ENCODE peak calls at places on chromosomes 5 and 9, in seven cellular contexts. One of them, this sample, is unnamed. For H3K27me3, the result is how much of the 10 kb centered on the place peaks cover.

GRCh38 chr5:147504535-147504934 is 5.3 kb downstream of the DPYSL3 start:
- DNase-seq in CD8-positive, alpha-beta T cell: no peak
- DNase-seq in AG04450: no peak
- DNase-seq in thyroid gland: no peak
- DNase-seq in endodermal cell: no peak
- DNase-seq in breast epithelium: no peak
- DNase-seq in left ventricle myocardium inferior: no peak
- DNase-seq in this sample: no peak

GRCh38 chr9:995776-996175 is 19.3 kb downstream of the DMRT3 start:
- DNase-seq in AG04450: no peak
- DNase-seq in left ventricle myocardium inferior: no peak
- DNase-seq in thyroid gland: no peak
- DNase-seq in breast epithelium: no peak
- DNase-seq in endodermal cell: no peak
- DNase-seq in CD8-positive, alpha-beta T cell: no peak
- DNase-seq in this sample: no peak

GRCh38 chr9:6632516-6633328 is 12.8 kb downstream of the GLDC start:
- DNase-seq in AG04450: no peak
- DNase-seq in CD8-positive, alpha-beta T cell: no peak
- DNase-seq in left ventricle myocardium inferior: no peak
- DNase-seq in thyroid gland: peak
- DNase-seq in endodermal cell: peak
- DNase-seq in breast epithelium: no peak
- DNase-seq in this sample: peak

GRCh38 chr5:6202615-6203365 is 175.6 kb downstream of the MED10 start:
- DNase-seq in left ventricle myocardium inferior: no peak
- DNase-seq in endodermal cell: peak
- DNase-seq in breast epithelium: no peak
- DNase-seq in thyroid gland: no peak
- DNase-seq in AG04450: no peak
- DNase-seq in CD8-positive, alpha-beta T cell: no peak
- DNase-seq in this sample: peak

GRCh38 chr5:72151646-72152045 is 44.4 kb downstream of the MAP1B start:
- DNase-seq in endodermal cell: no peak
- DNase-seq in CD8-positive, alpha-beta T cell: no peak
- DNase-seq in AG04450: no peak
- DNase-seq in left ventricle myocardium inferior: no peak
- DNase-seq in breast epithelium: no peak
- DNase-seq in thyroid gland: no peak
- DNase-seq in this sample: no peak

GRCh38 chr5:96377597-96377996 is 55.5 kb downstream of the PCSK1 start:
- DNase-seq in thyroid gland: no peak
- DNase-seq in endodermal cell: no peak
- DNase-seq in breast epithelium: no peak
- DNase-seq in left ventricle myocardium inferior: no peak
- DNase-seq in CD8-positive, alpha-beta T cell: no peak
- DNase-seq in AG04450: no peak
- DNase-seq in this sample: no peak

GRCh38 chr5:116738270-116738947 is 163.8 kb upstream of the SEMA6A start:
- DNase-seq in endodermal cell: peak
- DNase-seq in thyroid gland: no peak
- DNase-seq in breast epithelium: no peak
- DNase-seq in CD8-positive, alpha-beta T cell: no peak
- DNase-seq in AG04450: no peak
- DNase-seq in left ventricle myocardium inferior: no peak
- DNase-seq in this sample: no peak

GRCh38 chr9:125851971-125852370 is 104.8 kb downstream of the PBX3 start:
- DNase-seq in CD8-positive, alpha-beta T cell: no peak
- DNase-seq in AG04450: no peak
- DNase-seq in breast epithelium: no peak
- DNase-seq in endodermal cell: no peak
- DNase-seq in left ventricle myocardium inferior: no peak
- DNase-seq in thyroid gland: no peak
- DNase-seq in this sample: no peak

GRCh38 chr9:10729225-10729624 is 116.4 kb upstream of the PTPRD start:
- DNase-seq in endodermal cell: no peak
- DNase-seq in thyroid gland: no peak
- DNase-seq in AG04450: no peak
- DNase-seq in breast epithelium: no peak
- DNase-seq in left ventricle myocardium inferior: no peak
- DNase-seq in CD8-positive, alpha-beta T cell: no peak
- DNase-seq in this sample: no peak

GRCh38 chr9:130041648-130042405 is 1.2 kb downstream of the FNBP1 start:
- DNase-seq in endodermal cell: peak
- DNase-seq in CD8-positive, alpha-beta T cell: no peak
- DNase-seq in thyroid gland: no peak
- DNase-seq in AG04450: no peak
- DNase-seq in left ventricle myocardium inferior: peak
- DNase-seq in breast epithelium: no peak
- DNase-seq in this sample: no peak

GRCh38 chr5:152113401-152113800 is 188.8 kb upstream of the GLRA1 start:
- DNase-seq in thyroid gland: no peak
- DNase-seq in CD8-positive, alpha-beta T cell: peak
- DNase-seq in endodermal cell: no peak
- DNase-seq in AG04450: no peak
- DNase-seq in left ventricle myocardium inferior: no peak
- DNase-seq in breast epithelium: no peak
- DNase-seq in this sample: no peak

GRCh38 chr5:27315541-27316282 is 277.3 kb upstream of the CDH9 start:
- DNase-seq in thyroid gland: no peak
- DNase-seq in AG04450: peak
- DNase-seq in CD8-positive, alpha-beta T cell: no peak
- DNase-seq in breast epithelium: no peak
- DNase-seq in endodermal cell: no peak
- DNase-seq in left ventricle myocardium inferior: no peak
- DNase-seq in this sample: no peak

GRCh38 chr9:16364347-16364746 is 506.1 kb downstream of the BNC2 start:
- DNase-seq in AG04450: no peak
- DNase-seq in CD8-positive, alpha-beta T cell: no peak
- DNase-seq in breast epithelium: no peak
- DNase-seq in left ventricle myocardium inferior: peak
- DNase-seq in endodermal cell: no peak
- DNase-seq in thyroid gland: peak
- DNase-seq in this sample: no peak

GRCh38 chr9:118455781-118456180 is 751.6 kb downstream of the TLR4 start:
- DNase-seq in breast epithelium: no peak
- DNase-seq in AG04450: no peak
- DNase-seq in thyroid gland: no peak
- DNase-seq in left ventricle myocardium inferior: no peak
- DNase-seq in CD8-positive, alpha-beta T cell: no peak
- DNase-seq in endodermal cell: no peak
- DNase-seq in this sample: no peak

GRCh38 chr9:112012026-112012902 is 115.7 kb downstream of the UGCG start:
- DNase-seq in thyroid gland: peak
- DNase-seq in endodermal cell: peak
- DNase-seq in CD8-positive, alpha-beta T cell: no peak
- DNase-seq in left ventricle myocardium inferior: peak
- DNase-seq in breast epithelium: peak
- DNase-seq in AG04450: peak
- DNase-seq in this sample: peak

DNA sequence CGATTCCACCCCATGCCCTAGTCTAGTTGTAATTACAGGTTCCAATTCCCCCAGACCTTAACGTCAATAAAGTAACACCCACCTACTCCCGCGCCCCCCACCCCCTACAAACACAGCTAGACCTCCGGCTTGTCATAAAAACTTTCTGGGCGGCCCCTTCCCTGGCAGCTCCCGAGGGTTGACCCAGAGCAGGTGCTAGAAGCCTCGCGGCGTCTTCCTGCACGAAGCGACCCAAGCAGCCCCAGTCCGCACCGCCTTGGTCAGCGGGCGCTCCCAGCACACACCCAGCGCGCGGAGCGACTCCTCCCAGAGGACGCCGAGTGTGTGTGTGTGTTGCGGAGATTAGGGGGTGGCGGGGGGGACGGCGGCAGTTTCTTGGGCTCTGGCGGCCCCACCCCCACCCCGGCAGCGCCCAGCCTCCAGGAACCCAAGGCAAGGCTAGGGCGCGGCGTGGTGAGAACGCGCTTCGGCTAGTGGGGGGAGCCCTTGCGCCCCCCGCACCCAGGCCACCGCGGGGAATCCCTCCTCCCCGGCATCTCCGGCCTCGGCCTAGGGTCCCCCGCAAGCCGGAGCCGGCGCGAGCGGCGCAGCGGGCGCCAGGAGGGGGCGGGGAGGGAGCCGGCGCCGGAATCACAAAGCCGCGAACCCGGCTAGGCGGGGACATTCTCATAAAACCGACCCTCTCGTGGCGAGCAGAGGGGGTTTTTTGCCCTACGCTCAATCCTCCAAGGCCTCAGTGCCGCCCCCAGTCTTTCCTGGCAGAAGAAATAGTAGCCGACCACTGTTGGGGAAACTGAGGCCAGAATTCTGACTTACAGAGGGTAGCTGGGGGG is 2.2 kb downstream of the PCDH1 start:
- DNase-seq in CD8-positive, alpha-beta T cell: no peak
- DNase-seq in AG04450: no peak
- DNase-seq in endodermal cell: peak
- DNase-seq in breast epithelium: peak
- DNase-seq in thyroid gland: peak
- DNase-seq in left ventricle myocardium inferior: peak
- DNase-seq in this sample: peak
- H3K27me3 ChIP-seq in CD8-positive, alpha-beta T cell: under half
- H3K27me3 ChIP-seq in AG04450: half or more
- H3K27me3 ChIP-seq in endodermal cell: under half
- H3K27me3 ChIP-seq in breast epithelium: under half
- H3K27me3 ChIP-seq in thyroid gland: under half
- H3K27me3 ChIP-seq in left ventricle myocardium inferior: half or more
- H3K27me3 ChIP-seq in this sample: under half

DNA sequence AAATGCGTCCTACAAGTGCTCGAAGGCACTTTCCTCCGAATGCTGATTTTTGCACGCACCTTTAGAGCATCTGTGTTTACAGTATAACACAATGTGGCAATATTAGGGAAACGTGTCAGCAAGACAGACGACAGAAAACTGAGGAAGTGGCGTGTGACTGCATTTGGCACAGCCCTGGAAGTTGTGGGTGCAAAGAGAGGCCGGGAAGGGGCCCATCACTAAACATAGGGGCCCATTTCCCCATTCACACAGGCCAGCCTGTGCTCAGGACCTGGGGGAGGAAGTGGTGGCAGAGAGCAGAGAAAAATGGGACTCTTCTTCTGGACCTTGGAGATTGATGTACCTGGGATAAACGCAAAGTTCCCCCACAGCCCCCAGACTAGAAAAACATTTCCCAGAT is 48.2 kb downstream of the RASGEF1C start:
- DNase-seq in left ventricle myocardium inferior: no peak
- DNase-seq in AG04450: no peak
- DNase-seq in thyroid gland: no peak
- DNase-seq in breast epithelium: peak
- DNase-seq in CD8-positive, alpha-beta T cell: no peak
- DNase-seq in endodermal cell: no peak
- DNase-seq in this sample: no peak
- H3K27me3 ChIP-seq in left ventricle myocardium inferior: under half
- H3K27me3 ChIP-seq in AG04450: under half
- H3K27me3 ChIP-seq in thyroid gland: under half
- H3K27me3 ChIP-seq in breast epithelium: under half
- H3K27me3 ChIP-seq in CD8-positive, alpha-beta T cell: under half
- H3K27me3 ChIP-seq in endodermal cell: under half
- H3K27me3 ChIP-seq in this sample: under half

DNA sequence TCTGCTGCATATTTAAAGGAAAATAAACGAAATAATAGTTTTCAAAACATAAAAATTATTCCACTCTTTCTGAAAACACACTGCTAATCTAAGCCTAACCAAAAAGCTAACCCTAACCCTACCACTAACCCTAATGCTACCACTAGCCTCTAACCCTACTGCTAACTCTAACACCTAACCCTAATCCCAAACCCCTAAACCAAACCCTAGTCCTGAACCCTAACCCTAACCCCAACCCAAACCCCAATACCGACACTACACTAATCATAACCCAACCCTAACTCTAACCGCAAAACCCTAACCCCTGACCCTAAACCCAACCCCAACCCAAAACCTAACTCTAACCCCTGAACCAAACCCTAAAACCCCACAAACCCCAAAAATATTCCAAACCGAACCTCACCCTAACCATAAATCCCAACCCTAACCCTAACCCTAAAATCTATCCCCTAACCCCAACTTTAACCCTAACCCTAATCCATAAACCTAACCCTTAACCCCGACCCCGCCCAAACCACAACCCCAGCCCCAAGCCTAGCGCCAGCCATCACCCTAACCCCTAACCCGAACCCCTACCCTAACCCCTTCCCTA is 41.9 kb upstream of the PLEKHG4B start:
- DNase-seq in thyroid gland: no peak
- DNase-seq in CD8-positive, alpha-beta T cell: no peak
- DNase-seq in AG04450: no peak
- DNase-seq in left ventricle myocardium inferior: no peak
- DNase-seq in endodermal cell: no peak
- DNase-seq in breast epithelium: no peak
- DNase-seq in this sample: no peak
- H3K27me3 ChIP-seq in thyroid gland: under half
- H3K27me3 ChIP-seq in CD8-positive, alpha-beta T cell: under half
- H3K27me3 ChIP-seq in AG04450: under half
- H3K27me3 ChIP-seq in left ventricle myocardium inferior: half or more
- H3K27me3 ChIP-seq in endodermal cell: half or more
- H3K27me3 ChIP-seq in breast epithelium: under half
- H3K27me3 ChIP-seq in this sample: under half

GRCh38 chr5:88772831-88773230 is 110.2 kb downstream of the MEF2C start:
- DNase-seq in CD8-positive, alpha-beta T cell: no peak
- DNase-seq in AG04450: no peak
- DNase-seq in thyroid gland: no peak
- DNase-seq in left ventricle myocardium inferior: no peak
- DNase-seq in breast epithelium: no peak
- DNase-seq in endodermal cell: no peak
- DNase-seq in this sample: no peak

GRCh38 chr5:88780731-88781130 is 102.3 kb downstream of the MEF2C start:
- DNase-seq in CD8-positive, alpha-beta T cell: no peak
- DNase-seq in thyroid gland: no peak
- DNase-seq in AG04450: no peak
- DNase-seq in breast epithelium: no peak
- DNase-seq in endodermal cell: no peak
- DNase-seq in left ventricle myocardium inferior: no peak
- DNase-seq in this sample: no peak

GRCh38 chr5:88776692-88777091 is 106.3 kb downstream of the MEF2C start:
- DNase-seq in AG04450: no peak
- DNase-seq in breast epithelium: no peak
- DNase-seq in endodermal cell: no peak
- DNase-seq in left ventricle myocardium inferior: no peak
- DNase-seq in thyroid gland: no peak
- DNase-seq in CD8-positive, alpha-beta T cell: no peak
- DNase-seq in this sample: no peak

DNA sequence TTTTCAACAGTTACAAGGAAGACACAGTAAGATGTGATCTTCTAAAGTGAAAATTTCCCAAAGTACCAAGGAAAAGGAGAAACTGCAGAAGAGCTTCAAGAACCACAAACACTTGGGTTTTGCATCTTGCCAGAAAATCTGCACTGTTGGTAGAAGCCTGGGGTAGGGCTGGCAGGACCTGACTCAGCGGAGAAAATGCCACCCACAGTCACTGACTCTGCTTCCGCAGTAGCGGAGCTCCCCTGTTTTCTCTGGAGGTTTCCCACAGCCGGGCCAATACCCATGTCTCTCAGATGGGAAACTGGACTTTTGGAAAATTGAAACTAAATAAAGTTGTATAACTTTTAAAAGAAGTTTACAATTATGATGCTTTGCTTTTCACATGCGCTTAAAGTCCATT is 104.2 kb downstream of the MEF2C start:
- DNase-seq in thyroid gland: peak
- DNase-seq in left ventricle myocardium inferior: peak
- DNase-seq in endodermal cell: no peak
- DNase-seq in CD8-positive, alpha-beta T cell: no peak
- DNase-seq in AG04450: no peak
- DNase-seq in breast epithelium: no peak
- DNase-seq in this sample: no peak
- H3K27me3 ChIP-seq in thyroid gland: under half
- H3K27me3 ChIP-seq in left ventricle myocardium inferior: under half
- H3K27me3 ChIP-seq in endodermal cell: under half
- H3K27me3 ChIP-seq in CD8-positive, alpha-beta T cell: under half
- H3K27me3 ChIP-seq in AG04450: under half
- H3K27me3 ChIP-seq in breast epithelium: under half
- H3K27me3 ChIP-seq in this sample: under half